ENCODE peak calls at places on chromosomes 2 and 18, in five cellular contexts. B is AG04450; J is A549; N is body of pancreas; Z is activated T-helper 1 cell treated with anti-CD3 and anti-CD28 coated beads, Interleukin-2, amount 50 U/mL, for 16 hours. C is an unnamed sample.

GRCh38 chr2:118029025-118029424 is 15.2 kb upstream of the CCDC93 start:
- DNase-seq in B (no peak), J (no peak), N (no peak), Z (no peak), C (no peak)

GRCh38 chr2:20571644-20572215 is 79.2 kb downstream of the HS1BP3 start:
- DNase-seq in B (no peak), J (no peak), N (no peak), Z (no peak), C (no peak)

GRCh38 chr2:230602562-230603230 is 109.9 kb upstream of the CAB39 start:
- DNase-seq in B (no peak), J (no peak), N (no peak), Z (peak; percentile 20), C (no peak)

GRCh38 chr2:157751462-157752058 is 122.9 kb upstream of the ACVR1C start:
- DNase-seq in B (no peak), J (no peak), N (peak; percentile 51), Z (no peak), C (no peak)

GRCh38 chr2:230170532-230170931 is 49.3 kb downstream of the SP110 start:
- DNase-seq in B (no peak), J (no peak), N (peak; percentile 81), Z (no peak), C (no peak)

GRCh38 chr2:197952540-197953202 is 148.3 kb downstream of the PLCL1 start:
- DNase-seq in B (no peak), J (no peak), N (no peak), Z (no peak), C (no peak)

GRCh38 chr2:103445356-103445755 is 683.5 kb downstream of the TMEM182 start:
- DNase-seq in B (no peak), J (no peak), N (no peak), Z (no peak), C (no peak)

GRCh38 chr2:83081835-83082522 is 1377.1 kb downstream of the SUCLG1 start:
- DNase-seq in B (peak; percentile 16), J (no peak), N (peak; percentile 10), Z (no peak), C (no peak)

GRCh38 chr2:16395601-16396000 is 270.0 kb downstream of the CYRIA start:
- DNase-seq in B (no peak), J (no peak), N (no peak), Z (no peak), C (no peak)

GRCh38 chr2:99861376-99861760 is 281.0 kb downstream of the AFF3 start:
- DNase-seq in B (no peak), J (no peak), N (no peak), Z (no peak), C (no peak)

GRCh38 chr2:86519349-86519748 is 43.9 kb downstream of the CHMP3 start:
- DNase-seq in B (no peak), J (no peak), N (no peak), Z (no peak), C (no peak)

GRCh38 chr2:102592601-102593000 is 26.8 kb upstream of the SLC9A2 start:
- DNase-seq in B (no peak), J (no peak), N (peak; percentile 8), Z (no peak), C (no peak)

GRCh38 chr2:226403360-226403759 is 396.3 kb downstream of the IRS1 start:
- DNase-seq in B (no peak), J (peak; percentile 21), N (peak; percentile 36), Z (no peak), C (no peak)

GRCh38 chr2:152336103-152336853 is 1.3 kb downstream of the FMNL2 start:
- DNase-seq in B (no peak), J (peak; percentile 33), N (peak; percentile 44), Z (no peak), C (peak; percentile 63)

GRCh38 chr2:182890773-182891381 is 24.4 kb upstream of the FRZB start:
- DNase-seq in B (no peak), J (no peak), N (no peak), Z (no peak), C (no peak)

GRCh38 chr18:7038330-7038846 is 79.2 kb downstream of the LAMA1 start:
- DNase-seq in B (peak; percentile 94), J (no peak), N (peak; percentile 70), Z (no peak), C (peak; percentile 91)

GRCh38 chr18:76456823-76457222 is 38.2 kb downstream of the ZNF516 start:
- DNase-seq in B (no peak), J (no peak), N (no peak), Z (no peak), C (no peak)

C was measured in thyroid gland.